ENCODE peak calls at places on chromosomes 2 and 18, in nine cellular contexts. W, G, J, E, A, Z, D, I and K are unnamed samples.

GRCh38 chr2:96157649-96158553 is 12.7 kb upstream of the DUSP2 start:
- DNase-seq in W (no peak), G (no peak), J (no peak), E (peak; percentile 88), A (peak; percentile 63), Z (no peak), D (no peak), I (peak; percentile 62), K (no peak)

GRCh38 chr18:33210575-33211189 is 229.8 kb downstream of the CCDC178 start:
- DNase-seq in W (no peak), G (peak; percentile 82), J (no peak), E (no peak), A (peak; percentile 57), Z (no peak), D (peak; percentile 43), I (peak; percentile 4), K (peak; percentile 11)

GRCh38 chr2:219285894-219286425 is 6.8 kb downstream of the DNAJB2 start:
- DNase-seq in W (peak; percentile 67), G (peak; percentile 2), J (no peak), E (no peak), A (peak; percentile 82), Z (peak; percentile 70), D (peak; percentile 81), I (peak; percentile 96), K (no peak)

GRCh38 chr2:121716126-121716525 is 20.5 kb downstream of the NIFK start:
- DNase-seq in W (no peak), G (no peak), J (no peak), E (no peak), A (no peak), Z (no peak), D (no peak), I (no peak), K (no peak)

GRCh38 chr2:23838970-23839369 is 88.0 kb downstream of the ATAD2B start:
- DNase-seq in W (no peak), G (no peak), J (no peak), E (no peak), A (no peak), Z (no peak), D (no peak), I (no peak), K (no peak)

GRCh38 chr2:186183406-186183805 is 302.7 kb upstream of the ZC3H15 start:
- DNase-seq in W (no peak), G (no peak), J (no peak), E (no peak), A (no peak), Z (no peak), D (no peak), I (no peak), K (no peak)

GRCh38 chr2:224754129-224754528 is 38.0 kb upstream of the CCDC195 start:
- DNase-seq in W (no peak), G (no peak), J (no peak), E (no peak), A (peak; percentile 87), Z (no peak), D (peak; percentile 95), I (no peak), K (no peak)

GRCh38 chr2:37468139-37468538 is 123.7 kb downstream of the QPCT start:
- DNase-seq in W (no peak), G (no peak), J (no peak), E (no peak), A (peak; percentile 15), Z (no peak), D (peak; percentile 14), I (no peak), K (no peak)

GRCh38 chr2:288002-288742 is at the start of gene ALKAL2:
- DNase-seq in W (peak; percentile 73), G (peak; percentile 51), J (no peak), E (no peak), A (peak; percentile 46), Z (no peak), D (no peak), I (peak; percentile 86), K (no peak)

GRCh38 chr18:1965541-1965940 is 605.8 kb downstream of the METTL4 start:
- DNase-seq in W (no peak), G (no peak), J (no peak), E (no peak), A (no peak), Z (no peak), D (no peak), I (no peak), K (no peak)

GRCh38 chr2:64945973-64946736 is 43.0 kb upstream of the SLC1A4 start:
- DNase-seq in W (no peak), G (no peak), J (no peak), E (peak; percentile 45), A (no peak), Z (no peak), D (no peak), I (no peak), K (no peak)

GRCh38 chr2:236762628-236763027 is 193.0 kb downstream of the ACKR3 start:
- DNase-seq in W (no peak), G (no peak), J (no peak), E (no peak), A (peak; percentile 43), Z (no peak), D (peak; percentile 11), I (no peak), K (no peak)

GRCh38 chr2:137947714-137948336 is 16.4 kb upstream of the HNMT start:
- DNase-seq in W (peak; percentile 62), G (peak; percentile 79), J (peak; percentile 71), E (no peak), A (peak; percentile 75), Z (peak; percentile 10), D (peak; percentile 80), I (peak; percentile 10), K (no peak)

GRCh38 chr2:72399879-72400278 is 252.2 kb upstream of the CYP26B1 start:
- DNase-seq in W (no peak), G (no peak), J (no peak), E (no peak), A (no peak), Z (no peak), D (no peak), I (no peak), K (no peak)

GRCh38 chr2:228522276-228522675 is 340.8 kb upstream of the SPHKAP start:
- DNase-seq in W (no peak), G (no peak), J (no peak), E (no peak), A (peak; percentile 53), Z (no peak), D (peak; percentile 16), I (no peak), K (no peak)

GRCh38 chr18:67475673-67476072 is 40.8 kb downstream of the DSEL start:
- DNase-seq in W (no peak), G (no peak), J (no peak), E (no peak), A (peak; percentile 36), Z (no peak), D (peak; percentile 38), I (no peak), K (no peak)

GRCh38 chr18:27627927-27628326 is 442.8 kb upstream of the CHST9 start:
- DNase-seq in W (no peak), G (peak; percentile 65), J (no peak), E (no peak), A (no peak), Z (no peak), D (no peak), I (peak; percentile 2), K (no peak)

GRCh38 chr18:26056291-26056690 is 34.1 kb downstream of the SS18 start:
- DNase-seq in W (no peak), G (no peak), J (no peak), E (no peak), A (peak; percentile 45), Z (no peak), D (peak; percentile 64), I (no peak), K (no peak)

GRCh38 chr2:120628248-120628647 is 107.4 kb upstream of the GLI2 start:
- DNase-seq in W (no peak), G (no peak), J (no peak), E (no peak), A (no peak), Z (no peak), D (no peak), I (no peak), K (no peak)

GRCh38 chr2:240789501-240790369 is 30.3 kb downstream of the KIF1A start:
- DNase-seq in W (no peak), G (no peak), J (peak; percentile 11), E (no peak), A (no peak), Z (no peak), D (no peak), I (no peak), K (no peak)

GRCh38 chr2:160390544-160391258 is 102.9 kb downstream of the RBMS1 start:
- DNase-seq in W (no peak), G (no peak), J (no peak), E (no peak), A (peak; percentile 77), Z (no peak), D (peak; percentile 78), I (no peak), K (no peak)

GRCh38 chr2:46260305-46260704 is 36.9 kb upstream of the EPAS1 start:
- DNase-seq in W (no peak), G (no peak), J (no peak), E (no peak), A (peak; percentile 10), Z (no peak), D (peak; percentile 34), I (no peak), K (no peak)

GRCh38 chr2:88711897-88712296 is 20.4 kb downstream of the RPIA start:
- DNase-seq in W (no peak), G (no peak), J (no peak), E (no peak), A (no peak), Z (no peak), D (no peak), I (no peak), K (no peak)

GRCh38 chr18:41871229-41872000 is 83.6 kb upstream of the PIK3C3 start:
- DNase-seq in W (no peak), G (no peak), J (no peak), E (no peak), A (peak; percentile 10), Z (no peak), D (no peak), I (no peak), K (no peak)

GRCh38 chr2:10647886-10648605 is 41.7 kb downstream of the NOL10 start:
- DNase-seq in W (no peak), G (no peak), J (no peak), E (no peak), A (no peak), Z (no peak), D (peak; percentile 21), I (no peak), K (no peak)

GRCh38 chr18:70197042-70197441 is 8.4 kb downstream of the RTTN start:
- DNase-seq in W (no peak), G (no peak), J (no peak), E (no peak), A (peak; percentile 56), Z (no peak), D (peak; percentile 19), I (no peak), K (no peak)

GRCh38 chr2:212968284-212969081 is 182.9 kb downstream of the IKZF2 start:
- DNase-seq in W (no peak), G (no peak), J (no peak), E (no peak), A (peak; percentile 53), Z (no peak), D (no peak), I (no peak), K (no peak)

GRCh38 chr2:152542995-152543481 is 174.2 kb downstream of the PRPF40A start:
- DNase-seq in W (peak; percentile 56), G (no peak), J (no peak), E (no peak), A (peak; percentile 93), Z (no peak), D (peak; percentile 97), I (no peak), K (no peak)

GRCh38 chr18:3605562-3606443 is 155.8 kb downstream of the TGIF1 start:
- DNase-seq in W (no peak), G (no peak), J (no peak), E (no peak), A (peak; percentile 80), Z (no peak), D (peak; percentile 74), I (no peak), K (peak; percentile 23)

GRCh38 chr2:66344087-66344663 is 90.8 kb upstream of the MEIS1 start:
- DNase-seq in W (no peak), G (no peak), J (no peak), E (no peak), A (no peak), Z (no peak), D (no peak), I (no peak), K (no peak)

GRCh38 chr2:144096531-144096930 is 423.4 kb downstream of the ZEB2 start:
- DNase-seq in W (no peak), G (no peak), J (no peak), E (no peak), A (no peak), Z (no peak), D (no peak), I (no peak), K (peak; percentile 55)